ENCODE peak calls at places on chromosomes 2 and 18, in six cellular contexts. E is psoas muscle; N is neural progenitor cell; G is suprapubic skin; K is CD4-positive, alpha-beta T cell; W is body of pancreas. A is an unnamed sample. For H3K9me3, the result is how much of the 10 kb centered on the place peaks cover.

GRCh38 chr2:239027431-239028252 is 179.8 kb downstream of the TWIST2 start:
- DNase-seq in E (no peak), N (no peak), G (no peak), W (no peak), K (no peak), A (no peak)

GRCh38 chr2:159442159-159442852 is 155.8 kb upstream of the WDSUB1 start:
- DNase-seq in N (no peak), E (no peak), W (no peak), G (no peak), K (no peak), A (no peak)

GRCh38 chr2:47569658-47570398 is 166.9 kb downstream of the MSH2 start:
- DNase-seq in G (no peak), E (no peak), W (no peak), N (peak), K (no peak), A (no peak)

GRCh38 chr2:47086054-47086471 is 69.0 kb downstream of the STPG4 start:
- DNase-seq in K (no peak), G (peak), E (no peak), W (no peak), N (no peak), A (no peak)

GRCh38 chr18:41993151-41993550 is 38.1 kb downstream of the PIK3C3 start:
- DNase-seq in W (no peak), N (no peak), G (no peak), K (no peak), E (no peak), A (no peak)

GRCh38 chr2:25491966-25492532 is 150.3 kb upstream of the DNMT3A start:
- DNase-seq in E (no peak), N (no peak), G (no peak), K (no peak), W (no peak), A (no peak)

GRCh38 chr2:215136669-215137328 is 1.6 kb downstream of the ABCA12 start:
- DNase-seq in E (no peak), G (no peak), W (no peak), K (no peak), N (no peak), A (no peak)

GRCh38 chr18:6566338-6566911 is 151.7 kb upstream of the L3MBTL4 start:
- DNase-seq in K (no peak), N (peak), W (no peak), G (no peak), E (no peak), A (no peak)

GRCh38 chr2:108619916-108620620 is 85.8 kb downstream of the LIMS1 start:
- DNase-seq in W (no peak), N (no peak), E (no peak), K (no peak), G (no peak), A (no peak)

GRCh38 chr2:86631846-86632485 is 8.3 kb upstream of the RNF103 start:
- DNase-seq in N (peak), W (no peak), K (no peak), G (no peak), E (no peak), A (no peak)

GRCh38 chr2:140256080-140256479 is 1475.9 kb upstream of the NXPH2 start:
- DNase-seq in E (no peak), G (no peak), K (no peak), N (no peak), W (no peak), A (no peak)

GRCh38 chr2:96267159-96267971 is 1.3 kb downstream of the CIAO1 start:
- DNase-seq in G (no peak), K (no peak), W (peak), E (no peak), N (peak), A (no peak)

GRCh38 chr2:42336361-42336965 is 24.6 kb downstream of the COX7A2L start:
- DNase-seq in G (no peak), E (no peak), K (no peak), N (peak), W (no peak), A (no peak)

GRCh38 chr2:178359192-178359912 is 91.6 kb downstream of the PRKRA start:
- DNase-seq in E (no peak), W (no peak), K (no peak), N (no peak), G (no peak), A (no peak)

GRCh38 chr18:7207366-7207765 is 23.5 kb upstream of the LRRC30 start:
- DNase-seq in G (no peak), W (no peak), N (peak), K (no peak), E (no peak), A (no peak)

GRCh38 chr2:224594840-224595239 is 9.7 kb upstream of the CUL3 start:
- DNase-seq in E (no peak), G (no peak), K (no peak), W (no peak), N (no peak), A (no peak)

GRCh38 chr2:60439219-60439974 is 114.1 kb downstream of the BCL11A start:
- DNase-seq in G (no peak), W (no peak), K (no peak), E (no peak), N (peak), A (no peak)

GRCh38 chr2:45904931-45905642 is 253.6 kb downstream of the PRKCE start:
- DNase-seq in W (no peak), N (peak), G (no peak), K (no peak), E (no peak), A (no peak)

GRCh38 chr18:35680139-35680551 is 98.6 kb downstream of the GALNT1 start:
- DNase-seq in K (no peak), G (no peak), N (no peak), W (no peak), E (no peak), A (no peak)

GRCh38 chr2:203626952-203627681 is 79.3 kb upstream of the CD28 start:
- DNase-seq in E (no peak), W (no peak), N (no peak), G (no peak), K (no peak), A (no peak)

GRCh38 chr2:229852565-229852964 is 69.2 kb downstream of the TRIP12 start:
- DNase-seq in K (peak), G (no peak), W (no peak), E (no peak), N (no peak), A (no peak)

GRCh38 chr2:112182581-112183034 is 44.4 kb downstream of the FBLN7 start:
- DNase-seq in G (no peak), N (peak), W (no peak), E (no peak), K (peak), A (no peak)

GRCh38 chr2:120662746-120663145 is 72.9 kb upstream of the GLI2 start:
- DNase-seq in G (no peak), K (no peak), W (no peak), E (no peak), N (no peak), A (no peak)
- H3K9me3 ChIP-seq in G (under half), K (under half), W (under half), E (under half), N (under half), A (under half)

GRCh38 chr2:206287197-206287596 is 12.7 kb downstream of the ZDBF2 start:
- DNase-seq in K (no peak), G (no peak), E (no peak), W (no peak), N (no peak), A (no peak)
- H3K9me3 ChIP-seq in K (under half), G (under half), E (under half), W (under half), N (under half), A (under half)

GRCh38 chr2:2868065-2868464 is 509.6 kb downstream of the EIPR1 start:
- DNase-seq in N (peak), K (no peak), E (no peak), W (no peak), G (no peak), A (no peak)
- H3K9me3 ChIP-seq in N (under half), K (under half), E (under half), W (under half), G (under half), A (under half)

GRCh38 chr2:123908522-123908921 is 116.6 kb upstream of the CNTNAP5 start:
- DNase-seq in N (no peak), G (no peak), E (no peak), K (no peak), W (no peak), A (no peak)

GRCh38 chr2:123916512-123916911 is 108.6 kb upstream of the CNTNAP5 start:
- DNase-seq in N (no peak), E (no peak), K (no peak), W (no peak), G (no peak), A (no peak)

GRCh38 chr2:123915380-123915779 is 109.7 kb upstream of the CNTNAP5 start:
- DNase-seq in N (no peak), E (no peak), K (no peak), W (no peak), G (no peak), A (no peak)

DNA sequence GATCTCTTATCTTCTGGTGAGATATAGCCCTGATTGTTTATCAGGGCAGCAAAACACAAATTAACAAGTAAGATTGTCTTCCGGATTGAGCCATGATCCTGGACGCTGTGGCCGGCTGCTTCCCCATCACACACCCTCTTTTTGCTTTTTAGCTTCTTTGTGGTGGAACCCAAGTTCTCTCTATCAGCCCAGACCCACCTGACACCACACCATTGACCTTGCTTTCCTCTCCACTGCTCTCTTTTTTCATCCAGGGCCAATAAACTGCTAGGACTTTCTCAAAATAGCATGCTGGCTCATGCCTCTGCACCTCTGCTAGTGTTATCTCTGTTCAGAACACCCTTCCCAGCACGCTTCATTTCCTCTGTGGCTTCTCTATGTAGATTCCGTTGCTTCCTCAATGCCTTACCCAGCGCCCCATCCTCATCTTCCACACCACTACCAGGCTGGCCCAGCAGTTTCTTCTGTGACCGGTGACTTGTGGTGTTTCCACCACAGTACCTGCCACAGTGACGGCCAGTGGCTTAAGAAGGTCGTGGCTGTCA is 111.7 kb upstream of the CNTNAP5 start:
- DNase-seq in E (no peak), G (no peak), K (no peak), W (no peak), N (no peak), A (no peak)
- H3K9me3 ChIP-seq in E (under half), G (under half), K (under half), W (under half), N (under half), A (under half)

GRCh38 chr2:122132292-122132691 is 376.8 kb downstream of the TSN start:
- DNase-seq in W (no peak), E (no peak), G (no peak), N (no peak), K (no peak), A (no peak)

DNA sequence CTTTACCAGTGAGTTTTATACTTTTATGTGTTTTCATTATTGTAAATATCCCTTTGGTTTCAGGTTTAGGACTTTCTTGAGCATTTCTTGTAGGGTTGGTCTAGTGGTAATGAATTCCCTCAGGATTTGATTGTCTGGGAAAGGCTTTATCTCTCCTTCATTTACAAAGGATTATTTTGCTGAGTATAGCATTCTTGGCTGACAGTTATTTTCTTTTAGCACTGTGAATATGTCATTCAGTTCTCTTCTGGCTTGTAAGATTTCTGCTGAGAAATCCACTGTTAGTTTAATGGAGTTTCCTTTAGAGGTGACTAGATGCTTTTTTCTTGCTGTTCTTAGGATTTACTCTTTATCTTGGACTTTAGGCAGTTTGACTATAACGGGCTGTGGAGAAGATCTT is 373.9 kb downstream of the TSN start:
- DNase-seq in K (no peak), G (no peak), N (no peak), W (no peak), E (no peak), A (no peak)
- H3K9me3 ChIP-seq in K (under half), G (under half), N (under half), W (under half), E (under half), A (under half)

DNA sequence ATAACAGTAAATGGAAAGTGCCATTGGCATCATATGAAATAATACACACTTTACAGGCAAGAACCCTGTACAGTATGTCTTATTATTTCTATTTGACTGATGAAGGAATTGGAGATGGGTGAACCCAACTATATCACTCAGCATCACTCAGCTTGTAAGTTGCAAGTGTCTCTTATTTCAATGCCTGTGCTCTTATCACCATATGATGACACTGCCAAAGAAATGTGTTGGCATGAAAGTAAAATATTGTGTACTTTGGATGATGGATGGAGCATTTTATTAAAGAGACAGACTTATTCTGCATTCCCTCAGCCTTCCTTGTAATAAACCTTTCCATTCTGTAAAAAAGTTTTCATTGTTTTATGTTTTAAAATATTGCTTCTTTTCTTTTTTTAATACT is 927.5 kb upstream of the VRK2 start:
- DNase-seq in K (no peak), W (no peak), N (no peak), E (no peak), G (no peak), A (no peak)
- H3K9me3 ChIP-seq in K (under half), W (under half), N (under half), E (under half), G (under half), A (under half)

GRCh38 chr18:56034954-56035353 is 447.0 kb upstream of the TCF4 start:
- DNase-seq in G (no peak), K (no peak), N (no peak), E (no peak), W (no peak), A (no peak)
- H3K9me3 ChIP-seq in G (under half), K (under half), N (under half), E (under half), W (under half), A (under half)

GRCh38 chr2:123453772-123454171 is 571.3 kb upstream of the CNTNAP5 start:
- DNase-seq in N (no peak), G (no peak), E (no peak), K (no peak), W (no peak), A (no peak)
- H3K9me3 ChIP-seq in N (under half), G (under half), E (under half), K (under half), W (under half), A (under half)

A was measured in iPS DF 6.9.